ENCODE peak calls at places on chromosomes 1 and 21, in five cellular contexts. D is lower leg skin, Q is left lung, B is GM10248, V is cardiac muscle cell. E is an unnamed sample.

GRCh38 chr1:246295968-246296367 is 211.1 kb downstream of the SMYD3 start:
- DNase-seq in D (no peak), Q (no peak), B (no peak), V (no peak), E (no peak)

GRCh38 chr1:75548721-75549480 is 62.0 kb downstream of the SLC44A5 start:
- DNase-seq in D (no peak), Q (no peak), B (no peak), V (no peak), E (no peak)

GRCh38 chr1:36570478-36571060 is 87.9 kb upstream of the CSF3R start:
- DNase-seq in D (no peak), Q (no peak), B (no peak), V (no peak), E (no peak)

GRCh38 chr1:247156787-247157232 is 15.0 kb downstream of the ZNF124 start:
- DNase-seq in D (no peak), Q (no peak), B (no peak), V (no peak), E (no peak)

GRCh38 chr1:66521736-66522365 is 12.1 kb upstream of the SGIP1 start:
- DNase-seq in D (no peak), Q (no peak), B (no peak), V (no peak), E (no peak)

GRCh38 chr1:62117416-62117815 is 77.2 kb upstream of the L1TD1 start:
- DNase-seq in D (no peak), Q (no peak), B (no peak), V (no peak), E (no peak)

GRCh38 chr1:91011726-91012125 is 10.1 kb downstream of the ZNF644 start:
- DNase-seq in D (no peak), Q (no peak), B (no peak), V (no peak), E (no peak)

GRCh38 chr1:117932576-117932975 is 3.0 kb downstream of the WDR3 start:
- DNase-seq in D (no peak), Q (no peak), B (no peak), V (no peak), E (no peak)

GRCh38 chr1:246836169-246836568 is 95.6 kb downstream of the AHCTF1 start:
- DNase-seq in D (no peak), Q (no peak), B (no peak), V (no peak), E (no peak)

GRCh38 chr1:6185635-6186382 is 5.7 kb upstream of the CHD5 start:
- DNase-seq in D (no peak), Q (no peak), B (no peak), V (peak), E (no peak)

GRCh38 chr1:192227330-192227729 is 69.1 kb downstream of the RGS18 start:
- DNase-seq in D (no peak), Q (no peak), B (no peak), V (no peak), E (no peak)

GRCh38 chr1:10986525-10986890 is 25.9 kb upstream of the TARDBP start:
- DNase-seq in D (no peak), Q (no peak), B (no peak), V (no peak), E (no peak)

GRCh38 chr1:9833632-9834031 is 9.9 kb upstream of the CLSTN1 start:
- DNase-seq in D (peak), Q (no peak), B (peak), V (no peak), E (no peak)

GRCh38 chr1:155064109-155064812 is 721 bp downstream of the EFNA4 start:
- DNase-seq in D (no peak), Q (no peak), B (peak), V (peak), E (no peak)

GRCh38 chr1:117664314-117664713 is 58.5 kb downstream of the TENT5C start:
- DNase-seq in D (no peak), Q (no peak), B (peak), V (no peak), E (no peak)

GRCh38 chr1:11285883-11286734 is 13.1 kb downstream of the UBIAD1 start:
- DNase-seq in D (no peak), Q (no peak), B (no peak), V (peak), E (no peak)

GRCh38 chr1:222106369-222106768 is 364.5 kb upstream of the DUSP10 start:
- DNase-seq in D (no peak), Q (no peak), B (no peak), V (no peak), E (no peak)

GRCh38 chr1:160261526-160261877 is 847 bp downstream of the DCAF8 start:
- DNase-seq in D (no peak), Q (no peak), B (peak), V (peak), E (no peak)

GRCh38 chr1:155254228-155254713 is 1.0 kb downstream of the ENTREP3 start:
- DNase-seq in D (no peak), Q (no peak), B (no peak), V (no peak), E (no peak)

GRCh38 chr1:205504311-205505075 is at the start of gene CDK18:
- DNase-seq in D (peak), Q (peak), B (no peak), V (peak), E (no peak)

GRCh38 chr1:59444520-59444919 is 147.6 kb downstream of the FGGY start:
- DNase-seq in D (no peak), Q (no peak), B (no peak), V (no peak), E (no peak)

GRCh38 chr1:192153276-192153675 is 5.0 kb upstream of the RGS18 start:
- DNase-seq in D (no peak), Q (no peak), B (no peak), V (no peak), E (no peak)

GRCh38 chr21:36705679-36706481 is 7.0 kb downstream of the SIM2 start:
- DNase-seq in D (peak), Q (no peak), B (no peak), V (no peak), E (no peak)
- TF ChIP-seq CTCF in D (no peak), Q (no peak), B (no peak), V (no peak), E (peak)

GRCh38 chr1:220011620-220012019 is 34.7 kb downstream of the EPRS1 start:
- DNase-seq in D (no peak), Q (no peak), B (no peak), V (no peak), E (no peak)

GRCh38 chr1:220007438-220007837 is 38.9 kb downstream of the EPRS1 start:
- DNase-seq in D (no peak), Q (no peak), B (no peak), V (no peak), E (no peak)

GRCh38 chr1:220013497-220013896 is 32.8 kb downstream of the EPRS1 start:
- DNase-seq in D (no peak), Q (no peak), B (peak), V (peak), E (no peak)

DNA sequence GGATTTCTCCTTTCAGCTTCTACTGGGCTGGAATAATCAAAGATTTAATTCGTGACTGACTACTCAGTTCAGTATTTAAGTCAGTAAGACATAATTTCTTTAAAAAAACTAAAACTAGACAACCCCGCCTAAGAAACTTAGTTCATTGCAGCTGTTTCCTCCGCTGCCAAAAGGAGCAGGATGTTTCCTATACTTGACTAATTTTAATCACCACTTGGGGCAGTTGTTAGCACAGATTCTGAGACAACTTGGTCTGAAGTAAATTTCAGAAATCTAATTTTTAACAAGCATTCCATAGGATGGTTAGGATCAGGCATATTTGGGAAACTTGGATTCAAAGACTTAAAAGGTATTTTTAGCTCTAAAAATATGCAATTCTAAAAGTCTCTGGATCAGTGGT is 34.0 kb downstream of the EPRS1 start:
- DNase-seq in D (no peak), Q (no peak), B (no peak), V (no peak), E (no peak)
- TF ChIP-seq CTCF in D (no peak), Q (no peak), B (no peak), V (peak), E (peak)

GRCh38 chr1:230375795-230376194 is 50.3 kb downstream of the PGBD5 start:
- DNase-seq in D (no peak), Q (no peak), B (no peak), V (no peak), E (no peak)

GRCh38 chr1:230375149-230375548 is 51.0 kb downstream of the PGBD5 start:
- DNase-seq in D (no peak), Q (no peak), B (no peak), V (no peak), E (no peak)

GRCh38 chr1:230377851-230378250 is 48.3 kb downstream of the PGBD5 start:
- DNase-seq in D (no peak), Q (no peak), B (no peak), V (no peak), E (no peak)

GRCh38 chr1:230377324-230377723 is 48.8 kb downstream of the PGBD5 start:
- DNase-seq in D (no peak), Q (no peak), B (no peak), V (no peak), E (no peak)

DNA sequence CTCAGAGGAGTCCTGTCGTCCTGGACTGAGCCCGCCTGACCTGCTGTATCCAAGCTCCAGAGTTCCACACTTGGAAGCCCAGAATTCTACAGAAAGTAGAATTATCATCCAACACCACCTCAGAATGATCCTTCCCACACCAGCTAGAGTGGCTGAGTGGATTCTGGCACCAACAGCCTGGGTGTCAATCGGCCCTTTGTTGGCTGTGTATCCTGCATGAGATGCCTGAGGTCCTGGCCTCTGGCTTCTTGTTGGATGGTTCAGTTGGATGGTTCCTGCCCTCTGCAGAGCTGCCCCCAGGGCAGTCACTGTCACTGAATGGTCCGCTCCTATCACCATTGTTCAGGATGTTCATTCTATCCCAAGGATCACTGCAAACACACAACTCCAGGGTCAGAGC is 49.8 kb downstream of the PGBD5 start:
- DNase-seq in D (no peak), Q (no peak), B (no peak), V (no peak), E (no peak)
- TF ChIP-seq CTCF in D (no peak), Q (no peak), B (no peak), V (no peak), E (no peak)

GRCh38 chr1:18922319-18922726 is 20.0 kb upstream of the ALDH4A1 start:
- DNase-seq in D (peak), Q (peak), B (no peak), V (peak), E (no peak)
- TF ChIP-seq CTCF in D (no peak), Q (no peak), B (no peak), V (no peak), E (peak)

DNA sequence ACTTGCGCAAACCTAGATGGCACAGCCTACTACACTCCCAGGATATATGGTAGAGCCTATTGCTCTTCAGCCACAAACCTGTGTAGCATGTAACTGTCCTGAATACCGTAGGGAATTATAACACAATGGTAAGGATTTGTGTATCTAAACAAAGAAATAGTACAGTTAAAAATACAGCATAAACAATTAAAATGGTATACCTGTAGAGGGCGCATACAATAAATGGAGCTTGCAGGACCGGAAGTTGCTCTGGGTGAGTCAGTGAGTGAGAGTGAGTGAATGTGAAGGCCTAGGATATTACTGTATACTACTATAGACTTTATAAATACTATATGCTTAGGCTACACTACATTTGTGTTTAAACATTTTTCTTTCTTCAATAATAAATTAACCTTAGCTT is 99.3 kb downstream of the PLD5 start:
- DNase-seq in D (no peak), Q (no peak), B (no peak), V (no peak), E (no peak)
- TF ChIP-seq CTCF in D (no peak), Q (no peak), B (no peak), V (no peak), E (no peak)

DNA sequence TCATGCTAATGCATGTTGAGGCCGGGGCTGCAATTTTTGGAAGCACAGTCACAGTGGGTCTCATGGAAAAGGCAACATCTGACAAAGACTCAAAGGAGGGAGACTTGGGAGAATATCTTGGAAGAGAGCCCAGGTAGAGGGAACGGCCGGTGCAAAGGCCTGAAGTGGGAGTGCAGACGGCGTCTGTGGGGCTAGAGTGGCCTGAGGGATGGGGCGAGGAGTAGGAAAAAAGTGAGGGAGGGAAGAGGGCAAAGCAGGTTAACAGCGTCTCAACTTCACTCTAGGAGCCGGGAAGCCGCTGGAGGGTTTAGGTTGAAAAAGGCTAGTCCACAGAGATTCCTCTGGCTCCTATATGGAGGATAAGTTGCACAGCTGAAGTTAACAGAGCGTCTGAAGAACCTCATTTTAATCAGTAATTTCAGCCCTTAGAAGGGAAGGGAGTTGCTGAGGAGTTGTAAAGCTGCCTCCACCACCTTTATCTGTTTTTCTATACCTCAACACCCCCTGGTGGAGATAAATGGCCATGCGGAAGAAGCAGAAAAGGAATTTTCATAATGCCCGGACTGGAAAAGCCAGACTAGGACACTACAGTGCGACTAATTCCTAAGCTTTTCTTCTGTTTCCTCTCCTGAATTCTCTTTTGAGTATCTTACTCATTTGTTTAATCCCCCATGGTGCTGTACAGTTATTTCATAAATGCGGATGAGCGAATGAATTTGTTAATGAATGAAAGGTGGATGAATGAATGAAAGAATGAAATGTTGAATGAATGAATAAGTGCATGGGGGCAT is 78.7 kb upstream of the ZNF281 start:
- DNase-seq in D (no peak), Q (no peak), B (peak), V (peak), E (no peak)
- TF ChIP-seq CTCF in D (no peak), Q (peak), B (peak), V (peak), E (peak)